ENCODE peak calls at places on chromosomes 1 and 21, in five cellular contexts. V is HL-60, C is IMR-90, O is MM.1S, J is cardiac muscle cell. M is an unnamed sample.

GRCh38 chr1:221574529-221574928 is 167.4 kb downstream of the DUSP10 start:
- DNase-seq in V (no peak), C (peak; percentile 73), O (no peak), J (no peak), M (no peak)

GRCh38 chr21:31132574-31133242 is 94.4 kb upstream of the KRTAP19-8 start:
- DNase-seq in V (no peak), C (peak; percentile 12), O (peak; percentile 97), J (no peak), M (no peak)

GRCh38 chr1:109777980-109778625 is 14.4 kb upstream of the EPS8L3 start:
- DNase-seq in V (no peak), C (no peak), O (no peak), J (no peak), M (no peak)

GRCh38 chr1:152111515-152111968 is 3.7 kb downstream of the TCHH start:
- DNase-seq in V (peak; percentile 52), C (peak; percentile 34), O (peak; percentile 79), J (no peak), M (no peak)

GRCh38 chr1:3320246-3321152 is 134.0 kb upstream of the ARHGEF16 start:
- DNase-seq in V (no peak), C (peak; percentile 25), O (no peak), J (no peak), M (no peak)

GRCh38 chr1:64006276-64007051 is 197.0 kb upstream of the UBE2U start:
- DNase-seq in V (no peak), C (peak; percentile 80), O (no peak), J (no peak), M (no peak)

GRCh38 chr1:201730611-201731010 is 98.3 kb upstream of the IPO9 start:
- DNase-seq in V (no peak), C (no peak), O (no peak), J (no peak), M (peak; percentile 18)

GRCh38 chr1:53644909-53645689 is 93.9 kb downstream of the GLIS1 start:
- DNase-seq in V (no peak), C (peak; percentile 23), O (no peak), J (no peak), M (no peak)

GRCh38 chr21:46600978-46601377 is 3.9 kb downstream of the S100B start:
- DNase-seq in V (no peak), C (no peak), O (no peak), J (no peak), M (no peak)

GRCh38 chr1:244029137-244029536 is 21.9 kb upstream of the ZBTB18 start:
- DNase-seq in V (no peak), C (no peak), O (no peak), J (no peak), M (no peak)

GRCh38 chr21:41877901-41878830 is 978 bp downstream of the PRDM15 start:
- DNase-seq in V (peak; percentile 64), C (peak; percentile 75), O (peak; percentile 67), J (peak; percentile 28), M (no peak)

GRCh38 chr21:30190554-30190953 is 23.9 kb upstream of the CLDN17 start:
- DNase-seq in V (no peak), C (no peak), O (no peak), J (no peak), M (no peak)

GRCh38 chr1:93878501-93878888 is 511 bp downstream of the DNTTIP2 start:
- DNase-seq in V (peak; percentile 58), C (peak; percentile 24), O (peak; percentile 30), J (peak; percentile 25), M (no peak)

GRCh38 chr1:212152869-212153268 is 117.3 kb downstream of the DTL start:
- DNase-seq in V (no peak), C (no peak), O (no peak), J (no peak), M (no peak)

GRCh38 chr1:115166531-115167091 is 77.3 kb upstream of the TSPAN2 start:
- DNase-seq in V (no peak), C (peak; percentile 70), O (no peak), J (no peak), M (no peak)

GRCh38 chr1:230977781-230978490 is 725 bp downstream of the TTC13 start:
- DNase-seq in V (no peak), C (peak; percentile 11), O (peak; percentile 60), J (peak; percentile 61), M (peak; percentile 25)

GRCh38 chr1:41892211-41892840 is 26.4 kb downstream of the HIVEP3 start:
- DNase-seq in V (no peak), C (no peak), O (peak; percentile 89), J (no peak), M (no peak)

GRCh38 chr21:25895565-25896205 is 160.9 kb downstream of the GABPA start:
- DNase-seq in V (peak; percentile 10), C (peak; percentile 45), O (peak; percentile 55), J (peak; percentile 17), M (no peak)

GRCh38 chr1:1292851-1293250 is 12.6 kb downstream of the SCNN1D start:
- DNase-seq in V (no peak), C (no peak), O (no peak), J (no peak), M (no peak)

GRCh38 chr1:48679107-48679506 is 97.6 kb downstream of the BEND5 start:
- DNase-seq in V (no peak), C (no peak), O (no peak), J (no peak), M (no peak)

GRCh38 chr1:48676822-48677221 is 99.9 kb downstream of the BEND5 start:
- DNase-seq in V (no peak), C (no peak), O (no peak), J (peak; percentile 88), M (no peak)

GRCh38 chr1:48676376-48676775 is 100.3 kb downstream of the BEND5 start:
- DNase-seq in V (no peak), C (no peak), O (no peak), J (no peak), M (no peak)

GRCh38 chr1:48678684-48679083 is 98.0 kb downstream of the BEND5 start:
- DNase-seq in V (no peak), C (no peak), O (no peak), J (no peak), M (no peak)

DNA sequence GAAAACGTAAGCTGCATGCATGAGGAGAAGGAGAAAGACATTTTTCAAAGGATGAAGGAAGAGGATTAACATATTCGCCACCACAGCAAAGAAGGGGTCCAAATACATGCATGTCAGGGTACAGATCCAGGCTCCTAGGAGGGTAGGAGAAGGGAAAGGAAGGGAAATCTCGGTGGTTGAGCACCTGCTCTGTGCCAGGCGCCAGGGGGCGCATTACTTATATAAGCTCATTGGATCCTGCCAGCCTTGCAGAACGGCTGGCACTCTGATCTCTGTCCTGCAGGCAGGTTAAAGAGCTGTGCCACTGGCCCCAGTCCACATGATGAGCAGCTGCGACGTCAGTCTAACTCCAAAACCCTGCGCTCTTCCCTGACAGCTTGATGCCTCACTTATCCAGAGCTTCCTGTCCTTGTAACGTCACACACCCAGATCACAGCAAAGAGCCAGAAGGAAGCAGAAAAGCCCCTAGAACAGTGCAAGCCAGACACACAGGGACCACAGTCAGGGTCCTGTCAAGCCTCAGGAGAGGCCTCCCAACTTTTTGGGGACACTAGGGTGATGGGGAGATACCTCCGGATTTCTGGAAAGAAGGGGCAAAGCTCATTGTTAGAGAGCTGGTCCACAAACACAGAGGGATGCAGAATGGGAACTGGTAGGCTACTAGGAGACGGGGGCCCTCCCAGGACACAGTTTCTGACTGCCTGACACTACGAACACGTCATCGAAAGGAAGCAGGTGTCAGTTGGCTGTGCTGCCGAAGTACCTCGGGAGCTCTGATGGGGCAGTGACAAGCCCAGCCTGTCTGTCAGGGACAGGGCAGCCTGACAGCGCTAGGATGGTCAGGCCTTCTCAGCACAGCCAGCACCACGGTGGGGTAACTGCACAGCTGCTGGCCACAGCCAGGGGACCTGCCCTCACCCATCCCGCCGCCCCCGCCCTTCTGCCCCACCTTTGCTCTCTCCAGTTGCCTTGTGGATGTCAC is 99.1 kb downstream of the BEND5 start:
- DNase-seq in V (no peak), C (peak; percentile 41), O (peak; percentile 57), J (peak; percentile 69), M (peak; percentile 61)
- TF ChIP-seq CTCF in V (peak; percentile 78), C (peak; percentile 52), O (peak; percentile 71), J (peak; percentile 74), M (peak; percentile 79)

GRCh38 chr1:180033387-180033786 is 78.8 kb downstream of the CEP350 start:
- DNase-seq in V (no peak), C (peak; percentile 7), O (no peak), J (no peak), M (no peak)

GRCh38 chr1:180027949-180028445 is 73.4 kb downstream of the CEP350 start:
- DNase-seq in V (peak; percentile 17), C (peak; percentile 74), O (no peak), J (no peak), M (no peak)

GRCh38 chr1:180029524-180030130 is 75.0 kb downstream of the CEP350 start:
- DNase-seq in V (no peak), C (no peak), O (no peak), J (no peak), M (no peak)

GRCh38 chr1:180026556-180026955 is 71.9 kb downstream of the CEP350 start:
- DNase-seq in V (no peak), C (peak; percentile 45), O (no peak), J (no peak), M (no peak)

DNA sequence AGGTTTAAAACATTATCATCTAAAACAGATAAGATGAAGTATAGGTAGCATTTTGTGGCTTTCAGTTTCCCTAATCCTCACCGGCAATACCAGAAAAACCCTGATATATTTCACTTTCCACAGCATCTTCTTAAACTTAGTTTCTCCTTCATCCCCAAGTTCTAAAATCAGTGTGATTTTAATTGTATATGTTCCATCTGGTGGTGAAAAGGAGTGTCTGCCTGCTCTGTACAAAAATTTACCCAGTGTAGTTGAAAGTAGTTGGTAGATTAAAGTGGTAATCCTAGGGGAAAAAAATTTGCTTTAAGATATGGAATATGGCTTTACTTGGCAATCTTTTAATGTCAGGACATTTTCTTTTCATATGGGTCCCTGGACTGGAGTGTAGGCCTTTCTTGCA is 74.3 kb downstream of the CEP350 start:
- DNase-seq in V (no peak), C (no peak), O (peak; percentile 44), J (no peak), M (no peak)
- TF ChIP-seq CTCF in V (no peak), C (no peak), O (peak; percentile 52), J (peak; percentile 39), M (peak; percentile 19)

GRCh38 chr21:38614558-38614957 is 116.3 kb upstream of the ERG start:
- DNase-seq in V (no peak), C (no peak), O (no peak), J (no peak), M (no peak)

GRCh38 chr21:38611262-38611661 is 113.0 kb upstream of the ERG start:
- DNase-seq in V (no peak), C (no peak), O (no peak), J (no peak), M (no peak)

GRCh38 chr21:38610573-38611251 is 112.4 kb upstream of the ERG start:
- DNase-seq in V (no peak), C (no peak), O (no peak), J (no peak), M (no peak)

GRCh38 chr21:38613686-38614085 is 115.4 kb upstream of the ERG start:
- DNase-seq in V (no peak), C (no peak), O (no peak), J (no peak), M (no peak)

DNA sequence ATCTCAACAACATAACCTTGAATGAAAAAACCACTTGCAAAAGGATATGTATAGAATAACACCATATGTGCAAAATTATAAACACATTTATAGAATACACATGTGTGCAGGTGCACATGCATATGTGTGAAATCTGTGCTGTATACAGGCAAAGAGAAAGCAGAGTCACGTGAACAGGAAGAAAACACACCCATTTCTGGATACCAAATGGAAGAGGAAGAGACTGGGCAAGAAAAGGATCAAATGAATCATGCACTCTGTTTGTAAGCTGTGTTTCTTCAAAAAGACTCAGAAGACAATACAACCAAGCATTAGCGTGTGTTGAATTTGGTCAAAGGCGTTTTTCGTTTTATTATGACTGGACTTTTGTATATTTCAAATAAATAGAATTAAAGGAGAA is 111.3 kb upstream of the ERG start:
- DNase-seq in V (no peak), C (no peak), O (no peak), J (no peak), M (no peak)
- TF ChIP-seq CTCF in V (no peak), C (no peak), O (no peak), J (no peak), M (no peak)

GRCh38 chr1:218525451-218526197 is 180.5 kb downstream of the TGFB2 start:
- DNase-seq in V (no peak), C (no peak), O (no peak), J (no peak), M (no peak)
- TF ChIP-seq CTCF in V (no peak), C (no peak), O (no peak), J (no peak), M (no peak)